ENCODE peak calls at places on chromosome X, in ten cellular contexts. One of them, this sample, is unnamed.

GRCh38 chrX:40109288-40110008 is 11.7 kb upstream of the BCOR start:
- DNase-seq in AML-193: no peak
- DNase-seq in breast epithelium: no peak
- DNase-seq in NCI-H2081: peak
- DNase-seq in left cardiac atrium: peak
- DNase-seq in body of pancreas: peak
- DNase-seq in activated naive CD4-positive, alpha-beta T cell treated with anti-CD3 and anti-CD28 coated beads for 36 hours: peak
- DNase-seq in activated T-cell treated with anti-CD3 and anti-CD28 coated beads for 1 hour: no peak
- DNase-seq in NCI-H345: peak
- DNase-seq in keratinocyte: no peak
- DNase-seq in this sample: peak

GRCh38 chrX:9494806-9495205 is 29.9 kb downstream of the TBL1X start:
- DNase-seq in AML-193: peak
- DNase-seq in breast epithelium: no peak
- DNase-seq in NCI-H2081: no peak
- DNase-seq in left cardiac atrium: no peak
- DNase-seq in body of pancreas: no peak
- DNase-seq in activated naive CD4-positive, alpha-beta T cell treated with anti-CD3 and anti-CD28 coated beads for 36 hours: no peak
- DNase-seq in activated T-cell treated with anti-CD3 and anti-CD28 coated beads for 1 hour: no peak
- DNase-seq in NCI-H345: no peak
- DNase-seq in keratinocyte: no peak
- DNase-seq in this sample: no peak

GRCh38 chrX:95760356-95760755 is 924.3 kb upstream of the DIAPH2 start:
- DNase-seq in AML-193: peak
- DNase-seq in breast epithelium: no peak
- DNase-seq in NCI-H2081: no peak
- DNase-seq in left cardiac atrium: no peak
- DNase-seq in body of pancreas: no peak
- DNase-seq in activated naive CD4-positive, alpha-beta T cell treated with anti-CD3 and anti-CD28 coated beads for 36 hours: no peak
- DNase-seq in activated T-cell treated with anti-CD3 and anti-CD28 coated beads for 1 hour: no peak
- DNase-seq in NCI-H345: no peak
- DNase-seq in keratinocyte: no peak
- DNase-seq in this sample: no peak

GRCh38 chrX:77342028-77342427 is 105.2 kb upstream of the FGF16 start:
- DNase-seq in AML-193: no peak
- DNase-seq in breast epithelium: no peak
- DNase-seq in NCI-H2081: no peak
- DNase-seq in left cardiac atrium: no peak
- DNase-seq in body of pancreas: no peak
- DNase-seq in activated naive CD4-positive, alpha-beta T cell treated with anti-CD3 and anti-CD28 coated beads for 36 hours: no peak
- DNase-seq in activated T-cell treated with anti-CD3 and anti-CD28 coated beads for 1 hour: no peak
- DNase-seq in NCI-H345: no peak
- DNase-seq in keratinocyte: no peak
- DNase-seq in this sample: no peak

GRCh38 chrX:113392355-113392754 is 551.7 kb upstream of the AMOT start:
- DNase-seq in AML-193: no peak
- DNase-seq in breast epithelium: no peak
- DNase-seq in NCI-H2081: no peak
- DNase-seq in left cardiac atrium: no peak
- DNase-seq in body of pancreas: no peak
- DNase-seq in activated naive CD4-positive, alpha-beta T cell treated with anti-CD3 and anti-CD28 coated beads for 36 hours: no peak
- DNase-seq in activated T-cell treated with anti-CD3 and anti-CD28 coated beads for 1 hour: no peak
- DNase-seq in NCI-H345: no peak
- DNase-seq in keratinocyte: no peak
- DNase-seq in this sample: no peak

GRCh38 chrX:426881-427280 is 40.2 kb upstream of the PPP2R3B start:
- DNase-seq in AML-193: no peak
- DNase-seq in breast epithelium: no peak
- DNase-seq in NCI-H2081: no peak
- DNase-seq in left cardiac atrium: no peak
- DNase-seq in body of pancreas: no peak
- DNase-seq in activated naive CD4-positive, alpha-beta T cell treated with anti-CD3 and anti-CD28 coated beads for 36 hours: no peak
- DNase-seq in activated T-cell treated with anti-CD3 and anti-CD28 coated beads for 1 hour: no peak
- DNase-seq in NCI-H345: no peak
- DNase-seq in keratinocyte: no peak
- DNase-seq in this sample: peak

GRCh38 chrX:20521245-20521644 is 254.5 kb upstream of the RPS6KA3 start:
- DNase-seq in AML-193: no peak
- DNase-seq in breast epithelium: no peak
- DNase-seq in NCI-H2081: no peak
- DNase-seq in left cardiac atrium: no peak
- DNase-seq in body of pancreas: no peak
- DNase-seq in activated naive CD4-positive, alpha-beta T cell treated with anti-CD3 and anti-CD28 coated beads for 36 hours: no peak
- DNase-seq in activated T-cell treated with anti-CD3 and anti-CD28 coated beads for 1 hour: no peak
- DNase-seq in NCI-H345: no peak
- DNase-seq in keratinocyte: no peak
- DNase-seq in this sample: no peak

GRCh38 chrX:103845165-103845653 is 13.2 kb upstream of the RAB9B start:
- DNase-seq in AML-193: peak
- DNase-seq in breast epithelium: peak
- DNase-seq in NCI-H2081: peak
- DNase-seq in left cardiac atrium: peak
- DNase-seq in body of pancreas: peak
- DNase-seq in activated naive CD4-positive, alpha-beta T cell treated with anti-CD3 and anti-CD28 coated beads for 36 hours: peak
- DNase-seq in activated T-cell treated with anti-CD3 and anti-CD28 coated beads for 1 hour: peak
- DNase-seq in NCI-H345: peak
- DNase-seq in keratinocyte: peak
- DNase-seq in this sample: no peak

GRCh38 chrX:104343408-104344129 is 88.8 kb upstream of the ESX1 start:
- DNase-seq in AML-193: peak
- DNase-seq in breast epithelium: no peak
- DNase-seq in NCI-H2081: peak
- DNase-seq in left cardiac atrium: no peak
- DNase-seq in body of pancreas: peak
- DNase-seq in activated naive CD4-positive, alpha-beta T cell treated with anti-CD3 and anti-CD28 coated beads for 36 hours: peak
- DNase-seq in activated T-cell treated with anti-CD3 and anti-CD28 coated beads for 1 hour: peak
- DNase-seq in NCI-H345: no peak
- DNase-seq in keratinocyte: no peak
- DNase-seq in this sample: no peak

GRCh38 chrX:31110657-31111056 is 38.8 kb upstream of the FTHL17 start:
- DNase-seq in AML-193: no peak
- DNase-seq in breast epithelium: no peak
- DNase-seq in NCI-H2081: no peak
- DNase-seq in left cardiac atrium: no peak
- DNase-seq in body of pancreas: no peak
- DNase-seq in activated naive CD4-positive, alpha-beta T cell treated with anti-CD3 and anti-CD28 coated beads for 36 hours: no peak
- DNase-seq in activated T-cell treated with anti-CD3 and anti-CD28 coated beads for 1 hour: no peak
- DNase-seq in NCI-H345: no peak
- DNase-seq in keratinocyte: no peak
- DNase-seq in this sample: no peak

GRCh38 chrX:37658352-37659030 is 27.1 kb upstream of the XK start:
- DNase-seq in AML-193: no peak
- DNase-seq in breast epithelium: no peak
- DNase-seq in NCI-H2081: no peak
- DNase-seq in left cardiac atrium: no peak
- DNase-seq in body of pancreas: no peak
- DNase-seq in activated naive CD4-positive, alpha-beta T cell treated with anti-CD3 and anti-CD28 coated beads for 36 hours: no peak
- DNase-seq in activated T-cell treated with anti-CD3 and anti-CD28 coated beads for 1 hour: no peak
- DNase-seq in NCI-H345: no peak
- DNase-seq in keratinocyte: no peak
- DNase-seq in this sample: no peak

GRCh38 chrX:115894087-115894486 is 276.5 kb upstream of the AGTR2 start:
- DNase-seq in AML-193: no peak
- DNase-seq in breast epithelium: no peak
- DNase-seq in NCI-H2081: peak
- DNase-seq in left cardiac atrium: no peak
- DNase-seq in body of pancreas: peak
- DNase-seq in activated naive CD4-positive, alpha-beta T cell treated with anti-CD3 and anti-CD28 coated beads for 36 hours: no peak
- DNase-seq in activated T-cell treated with anti-CD3 and anti-CD28 coated beads for 1 hour: no peak
- DNase-seq in NCI-H345: no peak
- DNase-seq in keratinocyte: no peak
- DNase-seq in this sample: no peak

GRCh38 chrX:134502686-134503085 is 42.7 kb downstream of the HPRT1 start:
- DNase-seq in AML-193: no peak
- DNase-seq in breast epithelium: no peak
- DNase-seq in NCI-H2081: no peak
- DNase-seq in left cardiac atrium: no peak
- DNase-seq in body of pancreas: no peak
- DNase-seq in activated naive CD4-positive, alpha-beta T cell treated with anti-CD3 and anti-CD28 coated beads for 36 hours: no peak
- DNase-seq in activated T-cell treated with anti-CD3 and anti-CD28 coated beads for 1 hour: no peak
- DNase-seq in NCI-H345: no peak
- DNase-seq in keratinocyte: no peak
- DNase-seq in this sample: no peak

GRCh38 chrX:139932077-139932900 is 564 bp downstream of the ATP11C start:
- DNase-seq in AML-193: no peak
- DNase-seq in breast epithelium: no peak
- DNase-seq in NCI-H2081: peak
- DNase-seq in left cardiac atrium: peak
- DNase-seq in body of pancreas: peak
- DNase-seq in activated naive CD4-positive, alpha-beta T cell treated with anti-CD3 and anti-CD28 coated beads for 36 hours: peak
- DNase-seq in activated T-cell treated with anti-CD3 and anti-CD28 coated beads for 1 hour: peak
- DNase-seq in NCI-H345: peak
- DNase-seq in keratinocyte: no peak
- DNase-seq in this sample: peak

GRCh38 chrX:41923925-41924693 is 755 bp upstream of the CASK start:
- DNase-seq in AML-193: no peak
- DNase-seq in breast epithelium: peak
- DNase-seq in NCI-H2081: peak
- DNase-seq in left cardiac atrium: no peak
- DNase-seq in body of pancreas: peak
- DNase-seq in activated naive CD4-positive, alpha-beta T cell treated with anti-CD3 and anti-CD28 coated beads for 36 hours: peak
- DNase-seq in activated T-cell treated with anti-CD3 and anti-CD28 coated beads for 1 hour: peak
- DNase-seq in NCI-H345: peak
- DNase-seq in keratinocyte: peak
- DNase-seq in this sample: peak

GRCh38 chrX:76428243-76429130 is 977 bp downstream of the MAGEE1 start:
- DNase-seq in AML-193: no peak
- DNase-seq in breast epithelium: no peak
- DNase-seq in NCI-H2081: no peak
- DNase-seq in left cardiac atrium: peak
- DNase-seq in body of pancreas: peak
- DNase-seq in activated naive CD4-positive, alpha-beta T cell treated with anti-CD3 and anti-CD28 coated beads for 36 hours: peak
- DNase-seq in activated T-cell treated with anti-CD3 and anti-CD28 coated beads for 1 hour: peak
- DNase-seq in NCI-H345: no peak
- DNase-seq in keratinocyte: no peak
- DNase-seq in this sample: peak

This sample was measured in lower lobe of right lung.